ENCODE peak calls at places on chromosomes 6 and 20, in six cellular contexts. V is HCT116; N is T-helper 2 cell treated with Interferon-gamma antibody and Interleukin-4, amounts not matched to agents 5 μg/mL and 100 μg/mL, for 36 hours; S is NCI-H1105 treated with DMSO at 0.1 percent for 48 hours; U is HFF-Myc; F is B cell. D is an unnamed sample.

GRCh38 chr6:152378154-152378553 is 259.0 kb downstream of the SYNE1 start:
- DNase-seq in V (no peak), N (no peak), S (no peak), U (no peak), F (no peak), D (no peak)

GRCh38 chr20:56429496-56429895 is 17.4 kb downstream of the CASS4 start:
- DNase-seq in V (no peak), N (peak), S (no peak), U (no peak), F (no peak), D (no peak)

GRCh38 chr6:91786474-91787184 is 1199.8 kb upstream of the MAP3K7 start:
- DNase-seq in V (no peak), N (no peak), S (no peak), U (no peak), F (peak), D (no peak)

GRCh38 chr20:58669287-58670006 is 18.4 kb downstream of the STX16 start:
- DNase-seq in V (no peak), N (no peak), S (no peak), U (no peak), F (no peak), D (no peak)

GRCh38 chr20:49115565-49115964 is 69.5 kb downstream of the CSE1L start:
- DNase-seq in V (no peak), N (no peak), S (no peak), U (no peak), F (no peak), D (no peak)

GRCh38 chr6:137709424-137710281 is 157.4 kb upstream of the TNFAIP3 start:
- DNase-seq in V (no peak), N (peak), S (no peak), U (no peak), F (no peak), D (no peak)

GRCh38 chr20:63701329-63702035 is 5.0 kb downstream of the TNFRSF6B start:
- DNase-seq in V (no peak), N (no peak), S (no peak), U (no peak), F (peak), D (no peak)

GRCh38 chr6:28597924-28598323 is 72.2 kb downstream of the GPX5 start:
- DNase-seq in V (peak), N (no peak), S (peak), U (no peak), F (no peak), D (peak)

GRCh38 chr6:9789201-9789600 is 625.7 kb downstream of the TFAP2A start:
- DNase-seq in V (no peak), N (no peak), S (no peak), U (no peak), F (no peak), D (no peak)

GRCh38 chr6:37615564-37616340 is 81.9 kb downstream of the MDGA1 start:
- DNase-seq in V (peak), N (no peak), S (no peak), U (no peak), F (no peak), D (no peak)

GRCh38 chr20:38219006-38219950 is 41.3 kb downstream of the KIAA1755 start:
- DNase-seq in V (no peak), N (no peak), S (no peak), U (no peak), F (no peak), D (no peak)

GRCh38 chr6:16872543-16873230 is 111.4 kb upstream of the ATXN1 start:
- DNase-seq in V (no peak), N (no peak), S (no peak), U (no peak), F (no peak), D (no peak)

GRCh38 chr20:57596998-57597939 is 23.0 kb downstream of the ZBP1 start:
- DNase-seq in V (peak), N (peak), S (peak), U (no peak), F (peak), D (peak)